ENCODE peak calls at places on chromosomes 6 and 20, in nine cellular contexts. P is adrenal gland, X is tibial artery, O is endodermal cell, U is neural progenitor cell, Y is esophagus muscularis mucosa, K is breast epithelium, C is ascending aorta, R is cardiac muscle cell. T is an unnamed sample.

GRCh38 chr6:29005183-29005885 is at the start of gene ZNF311:
- DNase-seq in K (no peak), R (peak), P (peak), O (no peak), U (peak), X (peak), Y (no peak), C (peak), T (peak)

GRCh38 chr6:167650730-167651129 is 176.0 kb upstream of the AFDN start:
- DNase-seq in R (peak), Y (no peak), U (no peak), O (no peak), P (no peak), X (no peak), K (no peak), C (no peak), T (no peak)

GRCh38 chr6:42226251-42227143 is 8.8 kb upstream of the MRPS10 start:
- DNase-seq in U (no peak), Y (no peak), O (peak), K (peak), P (peak), C (no peak), R (no peak), X (no peak), T (peak)

GRCh38 chr20:57560554-57561355 is at the start of gene PCK1:
- DNase-seq in P (peak), O (no peak), C (no peak), K (no peak), R (no peak), Y (no peak), X (no peak), U (no peak), T (peak)

GRCh38 chr6:113694278-113695077 is 162.7 kb upstream of the MARCKS start:
- DNase-seq in O (no peak), C (no peak), K (no peak), P (no peak), U (no peak), X (no peak), R (no peak), Y (peak), T (no peak)

GRCh38 chr20:37590938-37591490 is 63.3 kb upstream of the BLCAP start:
- DNase-seq in Y (no peak), R (peak), C (no peak), O (no peak), K (no peak), P (no peak), X (no peak), U (no peak), T (no peak)

GRCh38 chr20:23415958-23416583 is 5.2 kb downstream of the NAPB start:
- DNase-seq in C (no peak), R (no peak), P (no peak), X (no peak), U (no peak), O (no peak), K (no peak), Y (peak), T (peak)

GRCh38 chr6:140601409-140601808 is 1227.0 kb upstream of the CITED2 start:
- DNase-seq in K (no peak), U (no peak), P (no peak), X (no peak), O (no peak), Y (no peak), C (no peak), R (no peak), T (no peak)

GRCh38 chr20:63331741-63332400 is 29.3 kb downstream of the CHRNA4 start:
- DNase-seq in R (no peak), P (no peak), K (no peak), C (no peak), Y (no peak), O (no peak), X (no peak), U (no peak), T (no peak)

GRCh38 chr6:168216741-168217140 is 102.8 kb downstream of the DACT2 start:
- DNase-seq in O (peak), K (no peak), U (peak), Y (no peak), C (peak), X (no peak), P (no peak), R (no peak), T (no peak)

GRCh38 chr20:60262967-60263603 is 304.9 kb downstream of the CDH26 start:
- DNase-seq in R (peak), O (peak), U (peak), P (peak), X (no peak), K (no peak), Y (no peak), C (no peak), T (peak)

GRCh38 chr6:128807577-128807976 is 75.4 kb upstream of the LAMA2 start:
- DNase-seq in C (no peak), Y (no peak), P (no peak), O (no peak), R (peak), K (no peak), X (no peak), U (peak), T (peak)

GRCh38 chr6:148803979-148804378 is 57.1 kb downstream of the UST start:
- DNase-seq in R (no peak), K (no peak), Y (no peak), C (no peak), P (no peak), X (no peak), O (no peak), U (no peak), T (no peak)

GRCh38 chr6:74892091-74892490 is 313.8 kb downstream of the COL12A1 start:
- DNase-seq in U (no peak), R (no peak), K (no peak), X (no peak), O (no peak), C (no peak), Y (no peak), P (no peak), T (no peak)

DNA sequence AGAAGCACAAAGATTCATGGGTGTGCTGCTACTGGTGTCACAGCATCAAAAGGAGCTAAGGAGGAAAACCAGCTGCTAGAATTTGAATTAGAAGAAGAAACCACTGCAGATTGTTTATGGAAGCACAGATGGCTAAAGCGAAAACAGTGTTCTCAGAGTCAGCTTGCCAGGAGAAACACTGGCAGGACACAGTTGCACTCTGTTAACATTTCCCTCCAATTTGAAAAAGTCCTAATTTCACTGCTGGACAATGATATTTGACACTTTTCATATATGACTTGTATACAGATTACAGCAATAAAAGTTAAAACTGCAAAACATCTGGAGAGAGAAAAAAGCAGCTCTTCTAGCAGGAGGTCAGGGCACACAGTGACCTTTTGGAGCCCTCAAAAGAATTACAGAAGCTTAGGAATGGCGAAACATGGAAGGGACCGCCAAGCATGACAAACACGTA is 314.5 kb downstream of the COL12A1 start:
- DNase-seq in P (peak), O (no peak), R (no peak), X (peak), Y (no peak), C (no peak), U (no peak), K (no peak), T (no peak)
- H3K27ac ChIP-seq in P (no peak), O (no peak), R (no peak), X (peak), Y (no peak), C (no peak), U (no peak), K (no peak), T (no peak)

GRCh38 chr6:33069021-33069738 is 4.3 kb downstream of the HLA-DPA1 start:
- DNase-seq in R (no peak), P (no peak), K (no peak), C (no peak), Y (peak), X (no peak), U (no peak), O (no peak), T (no peak)
- TF ChIP-seq CTCF in R (no peak), P (no peak), K (no peak), C (no peak), Y (no peak), X (no peak), U (no peak), O (peak), T (no peak)

DNA sequence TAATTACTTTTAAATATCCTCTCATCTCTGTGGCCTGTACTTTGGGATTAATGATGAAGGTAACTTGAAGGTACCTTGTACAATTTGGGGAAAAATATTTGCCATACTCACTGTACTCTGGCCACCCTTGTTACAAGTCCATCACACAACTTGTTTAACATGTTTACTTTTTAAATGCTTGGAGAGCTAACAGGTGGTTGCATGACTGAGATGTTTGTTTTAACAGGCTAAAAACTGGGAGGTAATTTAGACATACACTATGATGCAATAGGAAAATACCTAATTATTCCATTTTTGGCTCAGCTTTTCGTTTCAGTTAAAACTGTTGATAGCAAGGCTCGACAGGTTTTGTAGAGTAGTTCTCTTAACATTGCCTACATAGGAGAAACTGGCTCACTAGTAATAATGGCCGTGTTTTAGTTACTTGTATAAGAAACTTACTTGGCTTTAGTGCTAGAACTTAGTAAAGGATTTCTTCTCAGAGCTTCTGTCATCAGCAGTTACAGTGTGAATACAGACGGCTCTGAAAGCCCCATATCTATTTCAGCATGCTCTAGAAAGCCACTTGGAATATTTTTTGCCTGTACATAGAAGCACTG is 489.8 kb upstream of the SOX4 start:
- DNase-seq in K (no peak), Y (no peak), R (no peak), X (no peak), U (no peak), C (no peak), O (no peak), P (no peak), T (no peak)
- H3K27ac ChIP-seq in K (no peak), Y (no peak), R (no peak), X (no peak), U (no peak), C (no peak), O (no peak), P (no peak), T (no peak)

GRCh38 chr20:35012227-35013069 is 56.8 kb downstream of the MYH7B start:
- DNase-seq in U (no peak), O (no peak), X (peak), Y (no peak), R (no peak), P (no peak), K (peak), C (peak), T (no peak)
- TF ChIP-seq CTCF in U (no peak), O (no peak), X (no peak), Y (no peak), R (no peak), P (peak), K (no peak), C (no peak), T (no peak)

GRCh38 chr20:61891916-61892649 is 173.6 kb downstream of the TAF4 start:
- DNase-seq in R (no peak), P (no peak), X (no peak), U (no peak), K (no peak), O (no peak), Y (no peak), C (no peak), T (no peak)

GRCh38 chr20:61897401-61898295 is 168.0 kb downstream of the TAF4 start:
- DNase-seq in X (no peak), U (no peak), C (no peak), O (no peak), R (no peak), P (no peak), K (no peak), Y (no peak), T (no peak)

GRCh38 chr20:61895686-61896057 is 170.0 kb downstream of the TAF4 start:
- DNase-seq in X (no peak), R (no peak), O (no peak), C (no peak), Y (no peak), K (no peak), U (no peak), P (no peak), T (no peak)

GRCh38 chr20:61896058-61896961 is 169.4 kb downstream of the TAF4 start:
- DNase-seq in R (peak), K (no peak), Y (no peak), X (no peak), C (no peak), O (peak), P (peak), U (peak), T (peak)

DNA sequence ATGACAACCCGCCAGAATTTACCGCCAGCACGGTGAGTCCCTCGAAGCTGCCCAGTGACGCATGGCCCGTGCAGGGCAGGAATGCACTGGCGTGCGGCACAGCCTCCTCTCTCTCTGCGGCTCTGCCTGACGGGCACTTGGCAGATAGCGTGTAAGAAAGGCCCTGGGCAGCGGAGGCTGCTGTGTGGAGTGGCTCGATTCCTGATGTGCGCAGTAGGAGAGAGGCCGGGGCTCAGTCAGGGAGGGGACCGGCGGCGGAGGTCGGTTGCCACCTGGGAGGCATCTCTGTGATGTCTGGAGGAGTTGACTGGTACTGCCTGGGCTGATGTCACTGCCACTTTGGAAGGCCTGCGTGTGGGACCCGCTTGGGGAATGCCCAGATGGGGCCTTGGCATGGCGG is 170.7 kb downstream of the TAF4 start:
- DNase-seq in X (no peak), C (no peak), K (no peak), U (no peak), R (no peak), O (no peak), Y (no peak), P (no peak), T (no peak)
- H3K27ac ChIP-seq in X (no peak), C (no peak), K (no peak), U (no peak), R (no peak), O (no peak), Y (no peak), P (no peak), T (no peak)

GRCh38 chr20:46791722-46792416 is 82.4 kb downstream of the SLC2A10 start:
- DNase-seq in R (no peak), O (no peak), X (no peak), P (no peak), U (no peak), C (no peak), K (no peak), Y (no peak), T (no peak)
- TF ChIP-seq CTCF in R (no peak), O (peak), X (no peak), P (no peak), U (no peak), C (no peak), K (no peak), Y (no peak), T (no peak)

GRCh38 chr6:25166955-25167753 is 112.0 kb upstream of the CARMIL1 start:
- DNase-seq in P (no peak), U (no peak), X (no peak), Y (no peak), C (no peak), O (no peak), K (no peak), R (no peak), T (no peak)
- H3K27ac ChIP-seq in P (no peak), U (no peak), X (no peak), Y (no peak), C (no peak), O (no peak), K (peak), R (peak), T (no peak)

GRCh38 chr6:115984809-115985208 is 75.9 kb downstream of the FRK start:
- DNase-seq in K (no peak), U (no peak), P (no peak), C (no peak), R (no peak), Y (no peak), O (no peak), X (no peak), T (no peak)

GRCh38 chr6:115983998-115984397 is 76.7 kb downstream of the FRK start:
- DNase-seq in K (no peak), R (no peak), U (no peak), Y (no peak), X (no peak), P (no peak), C (no peak), O (no peak), T (no peak)

GRCh38 chr6:115977220-115977619 is 83.5 kb downstream of the FRK start:
- DNase-seq in X (no peak), P (no peak), O (no peak), K (no peak), C (no peak), Y (no peak), R (no peak), U (no peak), T (no peak)

GRCh38 chr6:115986026-115986425 is 74.7 kb downstream of the FRK start:
- DNase-seq in P (no peak), C (no peak), R (no peak), O (no peak), X (no peak), Y (no peak), U (no peak), K (no peak), T (no peak)

GRCh38 chr6:115982453-115982852 is 78.2 kb downstream of the FRK start:
- DNase-seq in P (no peak), C (no peak), Y (no peak), O (no peak), R (no peak), X (no peak), K (no peak), U (no peak), T (no peak)
- TF ChIP-seq CTCF in P (no peak), C (no peak), Y (no peak), O (no peak), R (no peak), X (no peak), K (no peak), U (no peak), T (no peak)

DNA sequence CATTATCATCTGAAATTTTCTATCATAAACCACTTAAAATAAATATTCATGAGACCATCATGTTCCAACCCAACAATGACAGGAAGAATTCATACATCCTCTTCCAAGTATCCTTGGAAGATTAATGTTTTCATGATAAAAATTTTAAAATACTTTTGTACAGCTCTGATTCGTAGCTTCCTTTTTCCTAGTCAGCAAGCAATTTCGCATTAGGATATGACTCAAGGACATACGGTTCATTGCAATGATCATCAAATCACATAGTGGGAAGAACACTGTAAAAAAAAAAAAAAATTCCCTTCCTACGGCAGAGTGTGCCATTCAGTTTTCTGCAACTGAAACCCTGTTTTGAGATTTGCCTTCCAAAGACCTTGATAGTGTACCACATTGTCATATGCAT is 35.2 kb upstream of the GFOD1 start:
- DNase-seq in Y (no peak), C (no peak), P (no peak), O (no peak), U (no peak), K (no peak), X (no peak), R (no peak), T (peak)
- H3K27ac ChIP-seq in Y (no peak), C (no peak), P (peak), O (no peak), U (no peak), K (no peak), X (no peak), R (no peak), T (peak)

T was measured in RWPE1.